ENCODE peak calls at places on chromosomes 5 and 9, in five cellular contexts. T, X, G, Y and S are unnamed samples.

GRCh38 chr9:8784813-8785212 is 985.2 kb upstream of the DMAC1 start:
- DNase-seq in G (no peak), T (no peak), Y (no peak), X (no peak), S (no peak)

GRCh38 chr5:152817311-152817710 is 412.2 kb upstream of the NMUR2 start:
- DNase-seq in G (no peak), T (no peak), Y (no peak), X (no peak), S (no peak)

GRCh38 chr9:23717505-23717904 is 108.5 kb downstream of the ELAVL2 start:
- DNase-seq in Y (no peak), T (no peak), G (no peak), X (no peak), S (no peak)

GRCh38 chr5:150522504-150523464 is 14.9 kb downstream of the NDST1 start:
- DNase-seq in G (no peak), T (no peak), X (no peak), Y (peak; percentile 73), S (no peak)

GRCh38 chr5:167582263-167582662 is 709.2 kb upstream of the WWC1 start:
- DNase-seq in G (peak; percentile 39), X (no peak), Y (no peak), T (no peak), S (no peak)

GRCh38 chr5:115602585-115603125 is 376 bp upstream of the TICAM2 start:
- DNase-seq in G (no peak), X (no peak), Y (no peak), T (no peak), S (no peak)

GRCh38 chr5:1324719-1325190 is 20.1 kb downstream of the CLPTM1L start:
- DNase-seq in T (no peak), Y (no peak), G (no peak), X (no peak), S (peak; percentile 53)

GRCh38 chr5:96861044-96861443 is 15.3 kb upstream of the ERAP2 start:
- DNase-seq in Y (no peak), T (no peak), G (no peak), X (no peak), S (no peak)

GRCh38 chr9:5610491-5610890 is 18.4 kb upstream of the RIC1 start:
- DNase-seq in Y (no peak), T (no peak), G (no peak), X (no peak), S (no peak)

GRCh38 chr9:70884276-70884675 is 237.1 kb downstream of the TRPM3 start:
- DNase-seq in Y (no peak), G (no peak), X (no peak), T (no peak), S (no peak)

GRCh38 chr9:107351382-107352045 is 68.4 kb downstream of the RAD23B start:
- DNase-seq in X (no peak), T (no peak), Y (no peak), G (no peak), S (no peak)

GRCh38 chr9:133715866-133716563 is 22.1 kb downstream of the SARDH start:
- DNase-seq in G (peak; percentile 28), T (no peak), X (no peak), Y (no peak), S (peak; percentile 64)